ENCODE peak calls at places on chromosomes 5 and 9, in five cellular contexts. F is stimulated activated CD4-positive, alpha-beta T cell treated with anti-CD3 and anti-CD28 coated beads, Interleukin-2, amount 100 ng/mL, for 24 hours; Y is progenitor cell of endocrine pancreas; K is ovary; B is EL. V is an unnamed sample.

GRCh38 chr5:5340206-5340729 is 82.2 kb upstream of the ICE1 start:
- DNase-seq in F (no peak), Y (no peak), K (peak; percentile 87), B (peak; percentile 99), V (no peak)

GRCh38 chr5:134242146-134242545 is 16.3 kb upstream of the PPP2CA start:
- DNase-seq in F (no peak), Y (no peak), K (peak; percentile 45), B (peak; percentile 88), V (no peak)

GRCh38 chr5:71894091-71894490 is 175.0 kb downstream of the CARTPT start:
- DNase-seq in F (no peak), Y (no peak), K (no peak), B (no peak), V (no peak)

GRCh38 chr9:73347720-73348119 is 196.1 kb downstream of the ANXA1 start:
- DNase-seq in F (no peak), Y (no peak), K (no peak), B (no peak), V (no peak)

GRCh38 chr9:74570879-74571512 is 73.9 kb downstream of the RORB start:
- DNase-seq in F (no peak), Y (no peak), K (no peak), B (peak; percentile 17), V (no peak)

GRCh38 chr9:92723299-92723625 is 41.4 kb downstream of the BICD2 start:
- DNase-seq in F (no peak), Y (no peak), K (no peak), B (no peak), V (no peak)

GRCh38 chr9:114954986-114955623 is 24.7 kb upstream of the TNFSF8 start:
- DNase-seq in F (no peak), Y (no peak), K (no peak), B (no peak), V (no peak)

GRCh38 chr9:110767559-110768063 is 99.0 kb downstream of the MUSK start:
- DNase-seq in F (no peak), Y (no peak), K (peak; percentile 74), B (peak; percentile 39), V (no peak)